ENCODE peak calls at places on chromosomes 7 and 10, in ten cellular contexts. I is right atrium auricular region; B is bronchial epithelial cell; T is adrenal gland; Z is uterus; M is NT2/D1; C is naive thymus-derived CD4-positive, alpha-beta T cell; E is GM12878; L is lung; F is PC-9. Y is an unnamed sample.

GRCh38 chr7:91685544-91685943 is 195.0 kb downstream of the MTERF1 start:
- DNase-seq in I (no peak), B (peak; percentile 16), T (no peak), Z (no peak), M (no peak), C (no peak), E (no peak), L (no peak), F (no peak), Y (no peak)

GRCh38 chr10:46289209-46289810 is 2.5 kb downstream of the ANTXRL start:
- DNase-seq in I (no peak), B (no peak), T (no peak), Z (no peak), M (no peak), C (no peak), E (no peak), L (no peak), F (no peak), Y (no peak)

GRCh38 chr7:32937344-32938174 is 19.7 kb upstream of the FKBP9 start:
- DNase-seq in I (peak; percentile 68), B (no peak), T (peak; percentile 83), Z (peak; percentile 48), M (no peak), C (no peak), E (no peak), L (peak; percentile 38), F (no peak), Y (no peak)

GRCh38 chr7:42065942-42066341 is 171.1 kb downstream of the GLI3 start:
- DNase-seq in I (no peak), B (no peak), T (no peak), Z (no peak), M (peak; percentile 63), C (no peak), E (no peak), L (no peak), F (no peak), Y (no peak)

GRCh38 chr7:174704-175103 is 17.7 kb upstream of the FAM20C start:
- DNase-seq in I (no peak), B (no peak), T (peak; percentile 62), Z (no peak), M (no peak), C (no peak), E (no peak), L (no peak), F (no peak), Y (no peak)

GRCh38 chr7:1809601-1810258 is 139.7 kb downstream of the ELFN1 start:
- DNase-seq in I (peak; percentile 49), B (no peak), T (no peak), Z (no peak), M (no peak), C (no peak), E (no peak), L (no peak), F (no peak), Y (no peak)

GRCh38 chr7:141238546-141239218 is 164.8 kb downstream of the TMEM178B start:
- DNase-seq in I (no peak), B (no peak), T (no peak), Z (no peak), M (no peak), C (no peak), E (no peak), L (no peak), F (no peak), Y (no peak)

GRCh38 chr7:155166108-155166507 is 96.0 kb downstream of the HTR5A start:
- DNase-seq in I (no peak), B (no peak), T (no peak), Z (no peak), M (no peak), C (no peak), E (no peak), L (peak; percentile 25), F (no peak), Y (no peak)

GRCh38 chr10:112465299-112465882 is 18.4 kb downstream of the VTI1A start:
- DNase-seq in I (no peak), B (no peak), T (no peak), Z (no peak), M (no peak), C (no peak), E (no peak), L (no peak), F (no peak), Y (no peak)

GRCh38 chr7:126001344-126001743 is 1071.7 kb upstream of the POT1 start:
- DNase-seq in I (no peak), B (no peak), T (no peak), Z (no peak), M (no peak), C (no peak), E (no peak), L (no peak), F (no peak), Y (no peak)

GRCh38 chr10:70135684-70136083 is 3.1 kb upstream of the AIFM2 start:
- DNase-seq in I (peak; percentile 16), B (no peak), T (no peak), Z (peak; percentile 5), M (no peak), C (no peak), E (no peak), L (no peak), F (no peak), Y (no peak)

GRCh38 chr10:99905971-99906370 is 103.8 kb downstream of the DNMBP start:
- DNase-seq in I (no peak), B (peak; percentile 15), T (no peak), Z (no peak), M (no peak), C (no peak), E (no peak), L (no peak), F (no peak), Y (no peak)
- H3K36me3 ChIP-seq in I (peaks cover 36% of the 10 kb centered on the region), B (peaks cover 3% of the 10 kb centered on the region), T (no peaks in the 10 kb centered on the region), Z (no peaks in the 10 kb centered on the region), M (peaks cover 83% of the 10 kb centered on the region), C (no peaks in the 10 kb centered on the region), E (peaks cover 39% of the 10 kb centered on the region), L (peaks cover 15% of the 10 kb centered on the region), F (peaks cover 22% of the 10 kb centered on the region), Y (peaks cover 25% of the 10 kb centered on the region)

GRCh38 chr10:73773152-73773879 is 8.5 kb upstream of the CHCHD1 start:
- DNase-seq in I (no peak), B (no peak), T (no peak), Z (no peak), M (no peak), C (peak; percentile 25), E (no peak), L (no peak), F (no peak), Y (peak; percentile 33)

GRCh38 chr10:73769396-73769795 is 12.5 kb upstream of the CHCHD1 start:
- DNase-seq in I (no peak), B (no peak), T (no peak), Z (no peak), M (no peak), C (no peak), E (no peak), L (no peak), F (no peak), Y (no peak)

GRCh38 chr10:73774637-73775036 is 7.2 kb upstream of the CHCHD1 start:
- DNase-seq in I (no peak), B (peak; percentile 40), T (no peak), Z (no peak), M (no peak), C (no peak), E (no peak), L (no peak), F (no peak), Y (no peak)

GRCh38 chr10:73771722-73772279 is 10.0 kb upstream of the CHCHD1 start:
- DNase-seq in I (peak; percentile 91), B (peak; percentile 46), T (peak; percentile 88), Z (no peak), M (peak; percentile 32), C (peak; percentile 64), E (no peak), L (no peak), F (peak; percentile 57), Y (no peak)

GRCh38 chr10:73772280-73773151 is 9.3 kb upstream of the CHCHD1 start:
- DNase-seq in I (peak; percentile 86), B (peak; percentile 80), T (peak; percentile 84), Z (peak; percentile 89), M (peak; percentile 40), C (peak; percentile 81), E (peak; percentile 48), L (peak; percentile 87), F (peak; percentile 68), Y (peak; percentile 85)
- H3K36me3 ChIP-seq in I (peaks cover 55% of the 10 kb centered on the region), B (peaks cover 21% of the 10 kb centered on the region), T (no peaks in the 10 kb centered on the region), Z (no peaks in the 10 kb centered on the region), M (peaks cover 64% of the 10 kb centered on the region), C (no peaks in the 10 kb centered on the region), E (peaks cover 37% of the 10 kb centered on the region), L (peaks cover 17% of the 10 kb centered on the region), F (peaks cover 36% of the 10 kb centered on the region), Y (peaks cover 71% of the 10 kb centered on the region)

GRCh38 chr7:105057472-105057871 is 43.5 kb downstream of the KMT2E start:
- DNase-seq in I (no peak), B (no peak), T (no peak), Z (no peak), M (no peak), C (no peak), E (no peak), L (no peak), F (no peak), Y (no peak)
- H3K36me3 ChIP-seq in I (no peaks in the 10 kb centered on the region), B (peaks cover 4% of the 10 kb centered on the region), T (no peaks in the 10 kb centered on the region), Z (no peaks in the 10 kb centered on the region), M (peaks cover 13% of the 10 kb centered on the region), C (peaks cover 3% of the 10 kb centered on the region), E (peaks cover 24% of the 10 kb centered on the region), L (no peaks in the 10 kb centered on the region), F (no peaks in the 10 kb centered on the region), Y (peaks cover 2% of the 10 kb centered on the region)

GRCh38 chr7:129213828-129214227 is 11.0 kb upstream of the AHCYL2 start:
- DNase-seq in I (no peak), B (no peak), T (no peak), Z (no peak), M (no peak), C (no peak), E (no peak), L (no peak), F (peak; percentile 61), Y (no peak)

GRCh38 chr7:129210989-129211312 is 13.9 kb upstream of the AHCYL2 start:
- DNase-seq in I (no peak), B (no peak), T (no peak), Z (no peak), M (no peak), C (no peak), E (no peak), L (no peak), F (no peak), Y (no peak)

GRCh38 chr7:129212126-129212525 is 12.7 kb upstream of the AHCYL2 start:
- DNase-seq in I (no peak), B (no peak), T (no peak), Z (no peak), M (no peak), C (no peak), E (no peak), L (no peak), F (no peak), Y (no peak)

GRCh38 chr7:129210256-129210988 is 14.4 kb upstream of the AHCYL2 start:
- DNase-seq in I (peak; percentile 84), B (peak; percentile 38), T (peak; percentile 80), Z (peak; percentile 77), M (no peak), C (peak; percentile 26), E (no peak), L (peak; percentile 76), F (peak; percentile 82), Y (peak; percentile 39)

DNA sequence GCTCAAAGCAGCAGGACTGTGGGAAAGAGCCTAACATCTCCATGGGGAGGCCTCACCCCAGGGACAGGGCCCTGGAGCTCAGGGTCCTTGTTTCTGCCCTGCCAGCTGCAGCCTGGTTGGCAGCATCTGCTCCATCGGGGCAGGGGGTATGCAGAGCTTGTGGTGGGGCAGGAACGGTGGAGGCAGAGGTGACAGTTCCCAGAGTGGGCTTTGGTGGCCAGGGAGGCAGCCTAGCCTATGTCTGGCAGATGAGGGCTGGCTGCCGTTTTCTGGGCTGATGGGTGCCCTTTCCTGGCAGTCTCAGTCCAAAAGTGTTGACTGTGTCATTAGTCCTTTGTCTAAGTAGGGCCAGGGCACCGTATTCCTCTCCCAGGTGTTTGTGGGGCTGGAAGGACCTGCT is 12.2 kb upstream of the AHCYL2 start:
- DNase-seq in I (no peak), B (no peak), T (no peak), Z (no peak), M (no peak), C (no peak), E (no peak), L (no peak), F (no peak), Y (no peak)
- H3K36me3 ChIP-seq in I (no peaks in the 10 kb centered on the region), B (peaks cover 2% of the 10 kb centered on the region), T (no peaks in the 10 kb centered on the region), Z (no peaks in the 10 kb centered on the region), M (peaks cover 46% of the 10 kb centered on the region), C (no peaks in the 10 kb centered on the region), E (peaks cover 3% of the 10 kb centered on the region), L (no peaks in the 10 kb centered on the region), F (no peaks in the 10 kb centered on the region), Y (no peaks in the 10 kb centered on the region)